ENCODE peak calls at places on chromosomes 7 and 10, in nine cellular contexts. X is NCI-H1092; C is aorta; O is naive thymus-derived CD8-positive, alpha-beta T cell; T is omental fat pad; K is mesothelial cell of epicardium; V is CD8-positive, alpha-beta T cell; L is activated CD8-positive, alpha-beta memory T cell treated with anti-CD3 and anti-CD28 coated beads, Interleukin-2, amount 50 U/mL, for 48 hours; D is right lobe of liver. A is an unnamed sample.

GRCh38 chr10:77393821-77394501 is 243.6 kb downstream of the KCNMA1 start:
- DNase-seq in C (no peak), T (no peak), L (no peak), V (no peak), K (no peak), D (no peak), X (no peak), O (no peak), A (no peak)

GRCh38 chr10:120750167-120750566 is 101.0 kb upstream of the WDR11 start:
- DNase-seq in D (no peak), T (no peak), L (no peak), C (no peak), O (no peak), K (no peak), X (no peak), V (no peak), A (no peak)

GRCh38 chr10:6924166-6924565 is 344.1 kb upstream of the PRKCQ start:
- DNase-seq in V (no peak), K (no peak), C (no peak), O (no peak), X (no peak), T (no peak), L (no peak), D (no peak), A (no peak)

GRCh38 chr10:33781666-33782395 is 447.4 kb upstream of the NRP1 start:
- DNase-seq in K (no peak), C (no peak), D (no peak), L (no peak), V (no peak), X (no peak), O (no peak), T (no peak), A (no peak)

GRCh38 chr7:36286241-36286640 is 103.4 kb upstream of the ANLN start:
- DNase-seq in V (peak; percentile 56), X (no peak), D (no peak), O (peak; percentile 79), L (peak; percentile 60), K (no peak), C (no peak), T (no peak), A (no peak)

GRCh38 chr10:59006511-59007306 is 169.7 kb upstream of the PHYHIPL start:
- DNase-seq in K (no peak), T (no peak), C (no peak), D (no peak), X (no peak), L (no peak), O (no peak), V (no peak), A (no peak)

GRCh38 chr7:146397141-146397540 is 280.5 kb downstream of the CNTNAP2 start:
- DNase-seq in K (no peak), D (no peak), C (no peak), X (no peak), O (no peak), L (no peak), V (no peak), T (no peak), A (no peak)

GRCh38 chr10:70130878-70131559 is 1.6 kb downstream of the AIFM2 start:
- DNase-seq in X (no peak), V (no peak), K (no peak), O (no peak), L (no peak), T (no peak), D (no peak), C (peak; percentile 75), A (no peak)

GRCh38 chr10:68340358-68341080 is 7.8 kb upstream of the PBLD start:
- DNase-seq in T (no peak), C (no peak), K (no peak), L (no peak), O (no peak), D (no peak), V (no peak), X (no peak), A (no peak)

GRCh38 chr10:110501142-110501937 is 3.6 kb downstream of the DUSP5 start:
- DNase-seq in O (no peak), X (no peak), K (no peak), D (peak; percentile 63), V (peak; percentile 19), L (peak; percentile 80), C (peak; percentile 92), T (peak; percentile 91), A (peak; percentile 92)

GRCh38 chr7:27151945-27152815 is at the start of gene HOXA3:
- DNase-seq in V (no peak), K (no peak), T (peak; percentile 47), C (peak; percentile 88), X (no peak), O (no peak), D (peak; percentile 31), L (peak; percentile 56), A (no peak)

GRCh38 chr10:98435178-98435577 is 11.6 kb downstream of the HPS1 start:
- DNase-seq in D (no peak), K (no peak), X (no peak), C (no peak), O (no peak), L (no peak), V (no peak), T (no peak), A (no peak)

GRCh38 chr7:131145026-131145425 is 182.7 kb upstream of the MKLN1 start:
- DNase-seq in K (no peak), L (no peak), T (no peak), D (no peak), C (no peak), O (no peak), X (no peak), V (no peak), A (no peak)

GRCh38 chr7:138126928-138127327 is 50.7 kb downstream of the AKR1D1 start:
- DNase-seq in C (no peak), O (no peak), K (no peak), D (no peak), X (no peak), L (no peak), T (no peak), V (no peak), A (no peak)

GRCh38 chr10:119290301-119291036 is 83.1 kb downstream of the GRK5 start:
- DNase-seq in K (no peak), V (no peak), C (no peak), X (no peak), T (no peak), L (no peak), D (no peak), O (no peak), A (no peak)

GRCh38 chr7:20064181-20064970 is 152.8 kb downstream of the MACC1 start:
- DNase-seq in X (no peak), K (no peak), V (no peak), L (no peak), C (no peak), O (no peak), T (no peak), D (no peak), A (no peak)

GRCh38 chr10:129537178-129537577 is 70.1 kb downstream of the MGMT start:
- DNase-seq in D (peak; percentile 23), V (no peak), K (no peak), T (no peak), X (no peak), O (no peak), L (no peak), C (no peak), A (no peak)

GRCh38 chr10:34710391-34710751 is 104.7 kb downstream of the PARD3 start:
- DNase-seq in L (no peak), T (no peak), D (no peak), K (no peak), O (no peak), V (no peak), C (no peak), X (no peak), A (no peak)

GRCh38 chr7:80014507-80014906 is 120.1 kb upstream of the GNAI1 start:
- DNase-seq in V (no peak), C (no peak), T (no peak), L (no peak), D (no peak), O (no peak), X (no peak), K (no peak), A (no peak)

GRCh38 chr10:126433351-126433750 is 45.1 kb upstream of the ADAM12 start:
- DNase-seq in C (no peak), D (no peak), O (no peak), V (no peak), K (no peak), T (no peak), X (no peak), L (no peak), A (no peak)

GRCh38 chr10:86341361-86341811 is 25.2 kb downstream of the GRID1 start:
- DNase-seq in T (no peak), C (peak; percentile 51), O (no peak), K (no peak), V (no peak), L (no peak), X (no peak), D (peak; percentile 30), A (peak; percentile 25)

GRCh38 chr7:140564643-140565042 is 76.0 kb downstream of the DENND2A start:
- DNase-seq in T (no peak), X (no peak), D (no peak), C (no peak), L (no peak), K (no peak), V (no peak), O (no peak), A (no peak)

GRCh38 chr7:17709127-17709526 is 231.2 kb downstream of the SNX13 start:
- DNase-seq in L (no peak), V (no peak), K (no peak), T (no peak), C (no peak), D (no peak), O (no peak), X (no peak), A (no peak)

GRCh38 chr10:72615985-72616384 is 9.9 kb downstream of the MICU1 start:
- DNase-seq in O (no peak), T (no peak), K (no peak), C (no peak), X (no peak), V (no peak), D (no peak), L (no peak), A (no peak)

GRCh38 chr10:6522230-6522629 is 57.8 kb downstream of the PRKCQ start:
- DNase-seq in V (no peak), T (no peak), C (no peak), D (no peak), K (no peak), L (no peak), O (no peak), X (no peak), A (no peak)

GRCh38 chr7:157559596-157560257 is 222.9 kb downstream of the DNAJB6 start:
- DNase-seq in O (no peak), T (no peak), C (peak; percentile 61), X (no peak), K (no peak), D (peak; percentile 46), V (no peak), L (no peak), A (no peak)

GRCh38 chr10:111836586-111836985 is 347.0 kb downstream of the GPAM start:
- DNase-seq in C (no peak), X (no peak), K (no peak), T (no peak), O (no peak), D (no peak), V (no peak), L (no peak), A (no peak)

GRCh38 chr10:87053121-87053520 is 33.0 kb downstream of the FAM25A start:
- DNase-seq in V (no peak), L (no peak), C (no peak), T (no peak), O (no peak), X (peak; percentile 47), D (peak; percentile 59), K (no peak), A (peak; percentile 59)

GRCh38 chr10:130003787-130004613 is 39.9 kb upstream of the EBF3 start:
- DNase-seq in C (no peak), D (no peak), T (no peak), V (no peak), X (no peak), K (no peak), O (no peak), L (no peak), A (no peak)